ENCODE peak calls at places on chromosome 13, in ten cellular contexts. T is astrocyte of the spinal cord, B is HepG2, V is tibial nerve, O is upper lobe of right lung, W is AG04450, C is HCT116, I is lower leg skin, K is psoas muscle, F is GM12865. Y is an unnamed sample.

GRCh38 chr13:49374585-49375290 is 69.1 kb downstream of the CAB39L start:
- DNase-seq in T (peak), B (no peak), V (no peak), O (no peak), W (peak), C (no peak), I (no peak), K (no peak), F (peak), Y (peak)

GRCh38 chr13:31008400-31009115 is 76.1 kb downstream of the TEX26 start:
- DNase-seq in T (peak), B (no peak), V (no peak), O (no peak), W (no peak), C (no peak), I (no peak), K (no peak), F (no peak), Y (no peak)

GRCh38 chr13:75455962-75456361 is 26.0 kb downstream of the TBC1D4 start:
- DNase-seq in T (no peak), B (no peak), V (no peak), O (no peak), W (no peak), C (no peak), I (no peak), K (no peak), F (no peak), Y (no peak)

GRCh38 chr13:42271337-42272114 is 426 bp upstream of the AKAP11 start:
- DNase-seq in T (peak), B (peak), V (peak), O (peak), W (peak), C (peak), I (peak), K (peak), F (peak), Y (peak)

GRCh38 chr13:52845334-52845761 is 3.1 kb downstream of the PCDH8 start:
- DNase-seq in T (no peak), B (no peak), V (no peak), O (no peak), W (no peak), C (no peak), I (no peak), K (no peak), F (no peak), Y (no peak)

GRCh38 chr13:29532821-29533220 is 62.7 kb downstream of the SLC7A1 start:
- DNase-seq in T (no peak), B (no peak), V (no peak), O (no peak), W (no peak), C (no peak), I (no peak), K (no peak), F (no peak), Y (peak)

GRCh38 chr13:37690361-37690760 is 91.8 kb upstream of the POSTN start:
- DNase-seq in T (no peak), B (no peak), V (no peak), O (no peak), W (no peak), C (no peak), I (no peak), K (no peak), F (no peak), Y (no peak)

GRCh38 chr13:29763426-29764180 is 86.8 kb downstream of the UBL3 start:
- DNase-seq in T (no peak), B (no peak), V (no peak), O (no peak), W (no peak), C (no peak), I (no peak), K (no peak), F (peak), Y (no peak)

GRCh38 chr13:65710514-65710913 is 1519.6 kb downstream of the PCDH9 start:
- DNase-seq in T (no peak), B (peak), V (no peak), O (no peak), W (no peak), C (no peak), I (no peak), K (no peak), F (no peak), Y (no peak)

GRCh38 chr13:45850020-45850613 is 1.4 kb downstream of the SIAH3 start:
- DNase-seq in T (no peak), B (no peak), V (no peak), O (no peak), W (no peak), C (no peak), I (no peak), K (no peak), F (no peak), Y (no peak)
- H3K4me3 ChIP-seq in T (no peak), B (no peak), V (no peak), O (peak), W (no peak), C (no peak), I (no peak), K (peak), F (no peak), Y (peak)

GRCh38 chr13:97030705-97031452 is 36.6 kb upstream of the OXGR1 start:
- DNase-seq in T (peak), B (peak), V (no peak), O (no peak), W (peak), C (peak), I (no peak), K (no peak), F (peak), Y (peak)
- TF ChIP-seq CTCF in T (peak), B (peak), V (peak), O (peak), W (peak), C (peak), I (no peak), K (no peak), F (no peak), Y (peak)

DNA sequence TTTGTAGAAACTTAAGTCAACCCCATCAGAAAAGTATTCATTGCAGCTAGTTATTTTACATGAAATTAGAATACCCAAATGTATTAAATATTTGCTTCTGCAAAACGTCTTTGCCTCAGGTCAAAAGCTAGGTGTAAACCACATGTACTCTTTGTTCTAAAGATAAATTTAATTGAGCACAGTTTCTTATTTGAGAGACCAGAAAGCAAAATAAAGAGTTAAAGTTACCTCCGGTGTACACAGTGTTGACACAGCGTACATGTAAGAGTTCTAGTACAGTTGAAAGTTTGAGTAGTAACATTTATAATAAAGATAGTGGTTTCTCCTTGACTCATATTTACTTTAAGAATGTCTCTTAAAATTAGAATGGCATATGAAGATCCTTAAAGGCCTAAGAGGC is 2.8 kb downstream of the LRCH1 start:
- DNase-seq in T (no peak), B (no peak), V (no peak), O (no peak), W (no peak), C (no peak), I (no peak), K (no peak), F (peak), Y (no peak)
- H3K4me3 ChIP-seq in T (no peak), B (peak), V (no peak), O (peak), W (no peak), C (no peak), I (no peak), K (no peak), F (peak), Y (no peak)

GRCh38 chr13:112587359-112587766 is 590 bp downstream of the TUBGCP3 start:
- DNase-seq in T (peak), B (peak), V (peak), O (peak), W (peak), C (peak), I (peak), K (peak), F (peak), Y (peak)
- TF ChIP-seq CTCF in T (no peak), B (peak), V (no peak), O (no peak), W (no peak), C (no peak), I (no peak), K (no peak), F (no peak), Y (no peak)

Y was measured in astrocyte of the cerebellum.